ENCODE peak calls at places on chromosomes 1 and 21, in five cellular contexts. R, A, W, G and D are unnamed samples.

GRCh38 chr1:174946020-174946419 is 53.7 kb upstream of the CACYBP start:
- DNase-seq in A (no peak), R (no peak), G (peak; percentile 30), W (no peak), D (no peak)

GRCh38 chr1:67788907-67789306 is 44.4 kb downstream of the GNG12 start:
- DNase-seq in A (no peak), G (no peak), W (no peak), R (no peak), D (no peak)

GRCh38 chr1:23868848-23869450 is 859 bp upstream of the FUCA1 start:
- DNase-seq in G (no peak), W (no peak), A (no peak), R (no peak), D (no peak)

GRCh38 chr1:182205378-182206022 is 144.0 kb upstream of the ZNF648 start:
- DNase-seq in A (no peak), G (no peak), R (no peak), W (no peak), D (no peak)

GRCh38 chr1:43348809-43349593 is 9.8 kb upstream of the CDC20 start:
- DNase-seq in W (peak; percentile 71), R (peak; percentile 89), A (peak; percentile 47), G (peak; percentile 93), D (peak; percentile 41)

GRCh38 chr1:158458263-158458662 is 3.4 kb upstream of the OR10K1 start:
- DNase-seq in G (no peak), R (no peak), A (no peak), W (no peak), D (no peak)

GRCh38 chr1:43270421-43271095 is 775 bp downstream of the TMEM125 start:
- DNase-seq in W (no peak), R (peak; percentile 65), G (peak; percentile 75), A (no peak), D (no peak)

GRCh38 chr1:159444507-159444906 is 5.0 kb downstream of the OR10J1 start:
- DNase-seq in A (no peak), W (no peak), R (no peak), G (peak; percentile 73), D (no peak)

GRCh38 chr1:23122023-23122738 is 46.5 kb downstream of the LUZP1 start:
- DNase-seq in R (peak; percentile 72), A (no peak), W (no peak), G (no peak), D (no peak)

GRCh38 chr21:33871171-33871570 is 44.4 kb downstream of the ATP5PO start:
- DNase-seq in R (no peak), A (no peak), G (no peak), W (no peak), D (no peak)

GRCh38 chr1:44114098-44114497 is 4.5 kb upstream of the KLF17 start:
- DNase-seq in W (no peak), G (no peak), A (no peak), R (no peak), D (no peak)

GRCh38 chr1:167756760-167757405 is 35.1 kb downstream of the MPZL1 start:
- DNase-seq in R (no peak), A (no peak), G (no peak), W (no peak), D (no peak)

GRCh38 chr1:22275626-22276395 is 132.9 kb upstream of the WNT4 start:
- DNase-seq in G (peak; percentile 55), R (no peak), W (peak; percentile 17), A (peak; percentile 13), D (no peak)

GRCh38 chr1:100463809-100464424 is 74.0 kb upstream of the GPR88 start:
- DNase-seq in G (peak; percentile 58), W (peak; percentile 50), R (no peak), A (peak; percentile 33), D (peak; percentile 45)

GRCh38 chr1:212675675-212676074 is 24.0 kb downstream of the BATF3 start:
- DNase-seq in A (no peak), R (no peak), G (no peak), W (no peak), D (no peak)

GRCh38 chr1:198657550-198658064 is 18.8 kb downstream of the PTPRC start:
- DNase-seq in A (no peak), G (peak; percentile 49), R (no peak), W (peak; percentile 74), D (no peak)

GRCh38 chr21:28267449-28267848 is 725.2 kb downstream of the LTN1 start:
- DNase-seq in A (no peak), W (no peak), R (no peak), G (no peak), D (no peak)

GRCh38 chr1:228211091-228211870 is 3.4 kb downstream of the OBSCN start:
- DNase-seq in G (no peak), R (no peak), A (no peak), W (no peak), D (no peak)

GRCh38 chr1:156122519-156123355 is 8.2 kb downstream of the LMNA start:
- DNase-seq in W (no peak), G (peak; percentile 88), A (no peak), R (peak; percentile 95), D (no peak)

GRCh38 chr1:209601809-209602657 is 18.5 kb downstream of the CAMK1G start:
- DNase-seq in G (peak; percentile 65), W (peak; percentile 54), R (no peak), A (peak; percentile 7), D (peak; percentile 6)

GRCh38 chr1:159849972-159850371 is 12.5 kb downstream of the VSIG8 start:
- DNase-seq in W (no peak), A (no peak), G (peak; percentile 67), R (no peak), D (no peak)

GRCh38 chr1:24986372-24986979 is 56.4 kb upstream of the RUNX3 start:
- DNase-seq in R (no peak), W (no peak), G (no peak), A (no peak), D (no peak)